ENCODE peak calls at places on chromosomes 4 and X, in seven cellular contexts. One of them, this sample, is unnamed.

GRCh38 chr4:8215641-8216442 is 16.8 kb downstream of the SH3TC1 start:
- DNase-seq in thoracic aorta: no peak
- DNase-seq in BE2C: no peak
- DNase-seq in astrocyte of the spinal cord: no peak
- DNase-seq in psoas muscle: no peak
- DNase-seq in testis: no peak
- DNase-seq in Peyer's patch: no peak
- DNase-seq in this sample: no peak

GRCh38 chr4:168711197-168712120 is 214.6 kb downstream of the PALLD start:
- DNase-seq in thoracic aorta: peak; percentile 65
- DNase-seq in psoas muscle: no peak
- DNase-seq in testis: no peak
- DNase-seq in BE2C: no peak
- DNase-seq in astrocyte of the spinal cord: peak; percentile 87
- DNase-seq in Peyer's patch: no peak
- DNase-seq in this sample: no peak

GRCh38 chr4:110510955-110511544 is 35.1 kb downstream of the ENPEP start:
- DNase-seq in Peyer's patch: no peak
- DNase-seq in BE2C: no peak
- DNase-seq in testis: no peak
- DNase-seq in astrocyte of the spinal cord: peak; percentile 74
- DNase-seq in thoracic aorta: no peak
- DNase-seq in psoas muscle: no peak
- DNase-seq in this sample: no peak

GRCh38 chr4:3802571-3803474 is 36.6 kb downstream of the ADRA2C start:
- DNase-seq in testis: no peak
- DNase-seq in thoracic aorta: no peak
- DNase-seq in astrocyte of the spinal cord: no peak
- DNase-seq in Peyer's patch: no peak
- DNase-seq in BE2C: no peak
- DNase-seq in psoas muscle: peak; percentile 39
- DNase-seq in this sample: no peak

GRCh38 chr4:186627226-186627865 is 72.0 kb upstream of the MTNR1A start:
- DNase-seq in BE2C: no peak
- DNase-seq in thoracic aorta: no peak
- DNase-seq in Peyer's patch: no peak
- DNase-seq in psoas muscle: no peak
- DNase-seq in astrocyte of the spinal cord: peak; percentile 49
- DNase-seq in testis: no peak
- DNase-seq in this sample: no peak

GRCh38 chrX:44580466-44580865 is 37.8 kb upstream of the FUNDC1 start:
- DNase-seq in Peyer's patch: no peak
- DNase-seq in astrocyte of the spinal cord: peak; percentile 13
- DNase-seq in thoracic aorta: no peak
- DNase-seq in testis: no peak
- DNase-seq in psoas muscle: no peak
- DNase-seq in BE2C: no peak
- DNase-seq in this sample: no peak

GRCh38 chrX:118497180-118497814 is 1.7 kb downstream of the DOCK11 start:
- DNase-seq in Peyer's patch: peak; percentile 28
- DNase-seq in astrocyte of the spinal cord: no peak
- DNase-seq in psoas muscle: no peak
- DNase-seq in testis: no peak
- DNase-seq in thoracic aorta: no peak
- DNase-seq in BE2C: no peak
- DNase-seq in this sample: peak; percentile 30

GRCh38 chr4:80094191-80094590 is 21.2 kb upstream of the ANTXR2 start:
- DNase-seq in thoracic aorta: no peak
- DNase-seq in astrocyte of the spinal cord: no peak
- DNase-seq in psoas muscle: no peak
- DNase-seq in testis: no peak
- DNase-seq in Peyer's patch: no peak
- DNase-seq in BE2C: no peak
- DNase-seq in this sample: no peak

GRCh38 chr4:83217721-83218522 is 66.7 kb downstream of the COQ2 start:
- DNase-seq in Peyer's patch: peak; percentile 70
- DNase-seq in thoracic aorta: no peak
- DNase-seq in BE2C: no peak
- DNase-seq in testis: no peak
- DNase-seq in psoas muscle: no peak
- DNase-seq in astrocyte of the spinal cord: no peak
- DNase-seq in this sample: peak; percentile 78
- H3K4me3 ChIP-seq in Peyer's patch: no peak overlapping the region
- H3K4me3 ChIP-seq in thoracic aorta: no peak overlapping the region
- H3K4me3 ChIP-seq in BE2C: no peak overlapping the region
- H3K4me3 ChIP-seq in testis: no peak overlapping the region
- H3K4me3 ChIP-seq in psoas muscle: no peak overlapping the region
- H3K4me3 ChIP-seq in astrocyte of the spinal cord: no peak overlapping the region
- H3K4me3 ChIP-seq in this sample: no peak overlapping the region

DNA sequence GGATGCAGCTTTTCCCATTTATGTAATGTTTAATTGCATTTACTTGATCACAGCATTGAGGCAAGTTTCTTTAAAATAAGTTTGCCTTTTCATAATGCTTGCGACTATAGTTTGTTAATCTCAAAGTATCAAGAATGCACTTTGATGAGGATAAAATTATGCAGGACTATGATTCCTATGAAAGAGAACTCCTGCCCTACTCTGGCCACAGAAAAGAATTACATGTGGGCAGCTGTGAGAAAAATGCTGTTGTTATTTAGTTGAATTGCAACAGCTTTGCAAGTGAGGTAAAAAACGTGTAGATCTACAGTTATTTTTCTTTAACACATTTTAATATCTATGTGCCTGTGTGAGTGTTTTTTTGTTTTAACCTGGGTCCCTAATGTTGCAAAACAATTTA is 12.5 kb upstream of the OSTC start:
- DNase-seq in BE2C: no peak
- DNase-seq in Peyer's patch: no peak
- DNase-seq in astrocyte of the spinal cord: no peak
- DNase-seq in psoas muscle: no peak
- DNase-seq in testis: no peak
- DNase-seq in thoracic aorta: no peak
- DNase-seq in this sample: no peak
- TF ChIP-seq CTCF in BE2C: no peak
- TF ChIP-seq CTCF in Peyer's patch: no peak
- TF ChIP-seq CTCF in astrocyte of the spinal cord: peak; percentile 7
- TF ChIP-seq CTCF in psoas muscle: no peak
- TF ChIP-seq CTCF in testis: no peak
- TF ChIP-seq CTCF in thoracic aorta: no peak
- TF ChIP-seq CTCF in this sample: no peak

GRCh38 chr4:185467101-185467500 is 4.4 kb downstream of the CCDC110 start:
- DNase-seq in Peyer's patch: no peak
- DNase-seq in psoas muscle: no peak
- DNase-seq in testis: no peak
- DNase-seq in thoracic aorta: no peak
- DNase-seq in astrocyte of the spinal cord: peak; percentile 13
- DNase-seq in BE2C: no peak
- DNase-seq in this sample: no peak
- H3K4me3 ChIP-seq in Peyer's patch: no peak overlapping the region
- H3K4me3 ChIP-seq in psoas muscle: no peak overlapping the region
- H3K4me3 ChIP-seq in testis: no peak overlapping the region
- H3K4me3 ChIP-seq in thoracic aorta: no peak overlapping the region
- H3K4me3 ChIP-seq in astrocyte of the spinal cord: no peak overlapping the region
- H3K4me3 ChIP-seq in BE2C: no peak overlapping the region
- H3K4me3 ChIP-seq in this sample: no peak overlapping the region

GRCh38 chrX:15929231-15929630 is 74.6 kb upstream of the AP1S2 start:
- DNase-seq in testis: no peak
- DNase-seq in psoas muscle: no peak
- DNase-seq in thoracic aorta: no peak
- DNase-seq in Peyer's patch: no peak
- DNase-seq in astrocyte of the spinal cord: no peak
- DNase-seq in BE2C: no peak
- DNase-seq in this sample: no peak

GRCh38 chrX:15926622-15927021 is 72.0 kb upstream of the AP1S2 start:
- DNase-seq in testis: no peak
- DNase-seq in BE2C: no peak
- DNase-seq in thoracic aorta: no peak
- DNase-seq in Peyer's patch: no peak
- DNase-seq in psoas muscle: no peak
- DNase-seq in astrocyte of the spinal cord: no peak
- DNase-seq in this sample: no peak

GRCh38 chrX:15931362-15931761 is 76.7 kb upstream of the AP1S2 start:
- DNase-seq in psoas muscle: no peak
- DNase-seq in BE2C: no peak
- DNase-seq in thoracic aorta: no peak
- DNase-seq in astrocyte of the spinal cord: no peak
- DNase-seq in testis: no peak
- DNase-seq in Peyer's patch: no peak
- DNase-seq in this sample: no peak

DNA sequence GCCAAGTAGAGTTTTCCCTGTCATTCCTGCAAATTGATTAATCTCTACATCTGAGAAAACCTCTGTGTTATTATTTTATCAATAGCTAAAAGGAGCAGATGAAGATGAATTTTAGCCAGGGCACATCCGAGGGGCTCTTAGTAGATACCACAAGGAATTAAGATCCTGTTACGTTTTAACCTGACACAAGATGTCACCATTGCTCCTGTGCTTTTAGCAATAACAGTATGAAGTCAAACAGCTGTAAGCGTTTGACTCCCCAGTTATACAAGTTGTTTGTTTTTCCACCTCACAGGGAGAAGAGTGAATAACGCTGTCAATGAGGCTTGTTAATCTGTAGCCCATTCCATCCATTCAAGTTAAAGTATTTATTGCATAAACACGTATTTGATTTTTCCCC is 76.0 kb upstream of the AP1S2 start:
- DNase-seq in BE2C: no peak
- DNase-seq in thoracic aorta: no peak
- DNase-seq in testis: no peak
- DNase-seq in Peyer's patch: no peak
- DNase-seq in psoas muscle: no peak
- DNase-seq in astrocyte of the spinal cord: peak; percentile 62
- DNase-seq in this sample: no peak
- TF ChIP-seq CTCF in BE2C: peak; percentile 9
- TF ChIP-seq CTCF in thoracic aorta: no peak
- TF ChIP-seq CTCF in testis: no peak
- TF ChIP-seq CTCF in Peyer's patch: no peak
- TF ChIP-seq CTCF in psoas muscle: peak; percentile 22
- TF ChIP-seq CTCF in astrocyte of the spinal cord: peak; percentile 24
- TF ChIP-seq CTCF in this sample: no peak

GRCh38 chr4:127993150-127993549 is 27.9 kb downstream of the ABHD18 start:
- DNase-seq in Peyer's patch: no peak
- DNase-seq in testis: no peak
- DNase-seq in astrocyte of the spinal cord: no peak
- DNase-seq in psoas muscle: no peak
- DNase-seq in thoracic aorta: no peak
- DNase-seq in BE2C: no peak
- DNase-seq in this sample: no peak

GRCh38 chr4:127995776-127996175 is 30.6 kb downstream of the ABHD18 start:
- DNase-seq in testis: no peak
- DNase-seq in astrocyte of the spinal cord: peak; percentile 34
- DNase-seq in psoas muscle: no peak
- DNase-seq in BE2C: no peak
- DNase-seq in Peyer's patch: no peak
- DNase-seq in thoracic aorta: no peak
- DNase-seq in this sample: no peak

DNA sequence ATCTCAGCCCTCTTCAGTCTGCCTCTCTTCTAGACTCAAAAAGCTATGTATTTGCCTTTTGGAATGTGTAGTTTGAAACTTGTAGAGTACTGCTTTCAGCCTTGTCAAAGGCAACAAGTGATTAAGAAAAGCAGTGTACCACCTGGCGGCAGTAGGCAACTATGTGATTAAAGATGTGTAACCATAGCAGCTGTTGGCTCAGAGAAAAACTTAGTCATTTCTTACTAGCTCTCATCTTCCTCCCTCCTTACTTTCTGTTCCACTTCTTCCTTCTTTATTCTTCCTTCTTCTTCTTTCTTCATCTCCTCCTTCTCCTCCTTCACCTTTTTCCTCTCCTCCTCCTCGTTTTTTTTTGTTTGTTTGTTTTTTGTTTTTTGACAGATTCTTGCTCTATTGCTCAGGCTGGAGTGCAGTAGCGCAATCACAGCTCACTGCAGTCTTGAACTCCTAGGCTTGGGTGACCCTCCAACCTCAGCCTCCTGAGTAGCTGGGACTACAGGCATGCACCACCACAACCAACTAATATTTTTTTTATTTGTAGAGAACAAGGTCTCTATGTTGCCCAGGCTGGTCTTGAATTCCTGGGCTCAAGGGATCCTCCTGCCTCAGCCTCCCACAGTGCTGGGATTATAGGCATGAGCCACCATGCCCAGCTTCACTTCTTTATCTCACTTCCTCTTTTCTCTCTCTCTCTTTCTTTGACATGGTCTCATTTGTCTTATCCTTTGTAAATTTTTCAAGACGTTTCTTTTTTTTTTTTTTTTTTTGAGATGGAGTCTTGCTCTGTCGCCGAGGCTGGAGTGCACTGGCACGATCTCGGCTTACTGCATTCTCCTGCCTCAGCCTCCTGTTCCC is 32.6 kb downstream of the ABHD18 start:
- DNase-seq in thoracic aorta: no peak
- DNase-seq in Peyer's patch: no peak
- DNase-seq in BE2C: no peak
- DNase-seq in psoas muscle: no peak
- DNase-seq in astrocyte of the spinal cord: peak; percentile 37
- DNase-seq in testis: no peak
- DNase-seq in this sample: no peak
- H3K4me3 ChIP-seq in thoracic aorta: no peak overlapping the region
- H3K4me3 ChIP-seq in Peyer's patch: no peak overlapping the region
- H3K4me3 ChIP-seq in BE2C: no peak overlapping the region
- H3K4me3 ChIP-seq in psoas muscle: no peak overlapping the region
- H3K4me3 ChIP-seq in astrocyte of the spinal cord: no peak overlapping the region
- H3K4me3 ChIP-seq in testis: no peak overlapping the region
- H3K4me3 ChIP-seq in this sample: no peak overlapping the region

DNA sequence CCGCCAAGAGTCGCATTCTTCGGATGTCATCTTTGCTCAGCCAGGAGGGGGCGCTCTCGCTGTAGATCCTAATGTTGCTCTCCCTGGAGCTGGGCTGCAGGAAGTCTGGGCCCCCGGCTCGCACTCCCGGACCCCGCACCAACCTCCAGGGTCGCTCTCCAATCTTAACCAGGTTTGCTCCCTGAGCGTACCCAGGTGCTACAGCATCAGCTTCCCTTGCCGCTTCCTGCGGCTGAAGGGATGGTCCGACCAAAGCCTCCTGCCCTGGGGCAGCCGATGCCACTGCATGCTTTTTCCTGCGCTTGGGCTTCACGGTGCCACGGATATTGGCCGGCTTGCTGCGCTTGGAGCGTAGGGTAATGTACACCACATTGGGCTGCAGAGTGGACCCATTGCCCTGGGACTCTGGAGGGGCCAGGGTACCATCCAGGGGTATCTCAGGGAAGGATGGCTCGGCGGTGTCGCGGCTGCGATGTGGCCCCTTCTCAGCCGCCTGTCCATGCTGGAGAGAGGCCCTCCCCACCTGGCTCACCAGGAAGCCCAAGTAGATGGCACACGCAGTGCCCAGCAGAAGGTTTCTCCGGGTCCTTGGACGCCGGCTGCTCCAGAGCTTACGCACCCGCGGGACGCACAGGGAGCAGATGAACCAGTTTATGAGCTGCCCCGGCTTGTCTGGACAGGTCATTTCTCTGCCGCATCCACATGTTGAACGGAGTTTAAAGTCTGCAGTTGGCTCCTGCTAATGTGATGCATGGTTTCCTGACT is 2.0 kb downstream of the GASK1B start:
- DNase-seq in thoracic aorta: peak; percentile 49
- DNase-seq in astrocyte of the spinal cord: no peak
- DNase-seq in testis: peak; percentile 84
- DNase-seq in psoas muscle: peak; percentile 80
- DNase-seq in Peyer's patch: peak; percentile 17
- DNase-seq in BE2C: peak; percentile 19
- DNase-seq in this sample: no peak
- TF ChIP-seq CTCF in thoracic aorta: peak; percentile 80
- TF ChIP-seq CTCF in astrocyte of the spinal cord: peak; percentile 32
- TF ChIP-seq CTCF in testis: peak; percentile 72
- TF ChIP-seq CTCF in psoas muscle: peak; percentile 48
- TF ChIP-seq CTCF in Peyer's patch: no peak
- TF ChIP-seq CTCF in BE2C: peak; percentile 49
- TF ChIP-seq CTCF in this sample: no peak